ENCODE peak calls at places on chromosomes 2 and 18, in five cellular contexts. Z, V, S, R and F are unnamed samples.

GRCh38 chr18:44789704-44790103 is 109.0 kb downstream of the SETBP1 start:
- DNase-seq in Z (no peak), V (no peak), S (no peak), R (no peak), F (no peak)

GRCh38 chr2:63029058-63029457 is 21.6 kb upstream of the OTX1 start:
- DNase-seq in V (no peak), Z (no peak), R (no peak), S (peak), F (no peak)

GRCh38 chr2:28621172-28622100 is 125.6 kb downstream of the PLB1 start:
- DNase-seq in S (peak), V (peak), R (peak), Z (peak), F (peak)

GRCh38 chr2:128069769-128070168 is 21.2 kb upstream of the UGGT1 start:
- DNase-seq in V (no peak), R (no peak), S (peak), Z (no peak), F (no peak)

GRCh38 chr2:180523629-180524340 is 456.6 kb upstream of the UBE2E3 start:
- DNase-seq in Z (peak), S (peak), R (no peak), V (no peak), F (no peak)

GRCh38 chr2:220269421-220269820 is 642.0 kb downstream of the SLC4A3 start:
- DNase-seq in S (no peak), R (no peak), V (no peak), Z (no peak), F (no peak)

GRCh38 chr2:184560603-184561002 is 37.7 kb upstream of the ZNF804A start:
- DNase-seq in Z (no peak), S (no peak), R (no peak), V (no peak), F (no peak)

GRCh38 chr2:236303935-236304334 is 39.7 kb upstream of the ASB18 start:
- DNase-seq in Z (no peak), R (no peak), S (no peak), V (no peak), F (no peak)

GRCh38 chr2:175008801-175009495 is 3.8 kb upstream of the CHN1 start:
- DNase-seq in R (no peak), Z (no peak), V (no peak), S (no peak), F (no peak)

GRCh38 chr2:112821142-112821541 is 15.4 kb downstream of the IL1B start:
- DNase-seq in V (no peak), S (no peak), Z (no peak), R (no peak), F (no peak)

DNA sequence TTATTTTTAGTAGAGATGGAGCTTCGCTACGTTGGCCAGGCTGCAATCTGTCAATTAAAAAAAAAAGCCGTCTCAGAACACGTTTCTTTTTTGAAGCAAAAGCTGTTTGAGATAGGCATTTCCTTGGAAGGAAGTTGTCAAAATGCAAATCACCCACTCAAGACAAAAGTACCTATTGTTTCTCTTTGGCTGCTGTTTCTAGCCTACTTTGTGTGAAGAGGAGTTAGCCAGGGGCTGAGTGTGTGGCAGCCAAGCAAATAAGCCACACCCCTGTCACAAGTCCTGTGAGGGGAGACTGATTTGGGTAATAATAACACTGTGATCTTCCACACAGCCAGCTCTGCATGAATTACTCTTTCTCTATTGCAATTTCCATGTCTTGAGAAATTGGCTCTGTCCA is 47.4 kb upstream of the CDCA7 start:
- DNase-seq in R (no peak), S (no peak), V (no peak), Z (no peak), F (no peak)
- H3K4me3 ChIP-seq in R (no peak), S (no peak), V (no peak), Z (no peak), F (no peak)

DNA sequence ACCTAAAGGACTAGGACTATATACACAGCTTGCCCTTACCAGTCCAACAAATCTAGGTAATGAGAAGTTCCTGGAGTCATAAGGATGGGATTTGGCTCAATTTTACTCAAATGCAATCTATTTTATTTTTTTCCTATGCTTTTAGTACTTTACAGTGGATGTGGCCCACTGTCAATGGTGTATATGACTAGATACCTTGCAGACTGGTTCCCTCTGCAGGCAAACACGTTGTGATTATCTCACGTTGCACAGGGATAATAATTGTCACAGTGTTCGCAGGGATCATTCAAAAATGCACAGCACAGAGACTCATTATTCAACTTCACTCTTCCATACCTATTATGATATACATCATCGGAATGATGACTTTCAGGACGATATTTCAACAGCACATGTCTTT is 359.7 kb downstream of the MBD2 start:
- DNase-seq in R (no peak), S (no peak), Z (no peak), V (no peak), F (no peak)
- TF ChIP-seq CTCF in R (no peak), S (no peak), Z (no peak), V (no peak), F (no peak)

DNA sequence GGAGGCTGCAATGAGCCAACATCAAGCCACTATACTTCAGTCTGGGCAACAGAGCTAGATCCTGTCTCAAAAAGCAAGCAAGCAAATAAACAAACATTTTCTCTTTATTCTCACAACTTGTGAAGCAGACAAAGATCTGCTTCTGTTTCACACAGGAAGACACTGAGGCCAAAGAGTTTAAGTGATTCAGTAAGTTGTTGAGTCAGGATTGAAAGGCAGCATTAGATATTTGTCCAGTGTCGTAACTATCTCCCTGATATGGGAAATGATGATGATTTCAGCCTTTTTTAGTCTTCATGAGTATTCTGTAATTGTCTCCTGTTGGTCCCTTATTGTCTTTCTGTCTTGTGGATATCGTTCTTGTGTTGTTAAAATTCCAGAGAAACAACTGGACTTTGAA is 59.5 kb downstream of the GATA6 start:
- DNase-seq in R (no peak), Z (no peak), V (no peak), S (peak), F (no peak)
- TF ChIP-seq POLR2A in R (no peak), Z (no peak), V (no peak), S (no peak), F (no peak)

GRCh38 chr2:240392948-240393830 is 42.3 kb upstream of the GPC1 start:
- DNase-seq in R (peak), S (no peak), V (no peak), Z (no peak), F (no peak)
- H3K4me3 ChIP-seq in R (no peak), S (no peak), V (no peak), Z (no peak), F (no peak)